ENCODE peak calls at places on chromosomes 2 and 18, in six cellular contexts. One of them, this sample, is unnamed.

GRCh38 chr2:11502740-11503292 is 31.0 kb upstream of the GREB1 start:
- DNase-seq in GM12865: no peak
- DNase-seq in uterus: no peak
- DNase-seq in heart right ventricle: no peak
- DNase-seq in Peyer's patch: no peak
- DNase-seq in body of pancreas: no peak
- DNase-seq in this sample: no peak

GRCh38 chr2:6103949-6104348 is 411.8 kb downstream of the SOX11 start:
- DNase-seq in uterus: no peak
- DNase-seq in heart right ventricle: no peak
- DNase-seq in GM12865: peak; percentile 26
- DNase-seq in Peyer's patch: peak; percentile 52
- DNase-seq in body of pancreas: peak; percentile 37
- DNase-seq in this sample: no peak

GRCh38 chr2:218425531-218425930 is 6.6 kb downstream of the VIL1 start:
- DNase-seq in Peyer's patch: no peak
- DNase-seq in uterus: no peak
- DNase-seq in GM12865: no peak
- DNase-seq in body of pancreas: no peak
- DNase-seq in heart right ventricle: no peak
- DNase-seq in this sample: no peak

GRCh38 chr18:56321470-56321869 is 316.9 kb downstream of the TXNL1 start:
- DNase-seq in body of pancreas: no peak
- DNase-seq in uterus: no peak
- DNase-seq in heart right ventricle: peak; percentile 38
- DNase-seq in Peyer's patch: no peak
- DNase-seq in GM12865: peak; percentile 61
- DNase-seq in this sample: no peak

GRCh38 chr2:208783184-208783583 is 376.6 kb downstream of the PTH2R start:
- DNase-seq in heart right ventricle: no peak
- DNase-seq in GM12865: no peak
- DNase-seq in uterus: no peak
- DNase-seq in Peyer's patch: no peak
- DNase-seq in body of pancreas: no peak
- DNase-seq in this sample: no peak

GRCh38 chr2:46837112-46837454 is 78.5 kb downstream of the MCFD2 start:
- DNase-seq in heart right ventricle: no peak
- DNase-seq in body of pancreas: no peak
- DNase-seq in GM12865: no peak
- DNase-seq in Peyer's patch: peak; percentile 24
- DNase-seq in uterus: no peak
- DNase-seq in this sample: no peak

GRCh38 chr2:51350100-51350499 is 318.2 kb upstream of the NRXN1 start:
- DNase-seq in GM12865: no peak
- DNase-seq in body of pancreas: no peak
- DNase-seq in heart right ventricle: no peak
- DNase-seq in uterus: no peak
- DNase-seq in Peyer's patch: no peak
- DNase-seq in this sample: no peak

GRCh38 chr2:80269806-80270205 is 34.7 kb downstream of the LRRTM1 start:
- DNase-seq in body of pancreas: no peak
- DNase-seq in uterus: no peak
- DNase-seq in GM12865: no peak
- DNase-seq in Peyer's patch: no peak
- DNase-seq in heart right ventricle: no peak
- DNase-seq in this sample: no peak

GRCh38 chr2:69100220-69100723 is 87.3 kb downstream of the ANTXR1 start:
- DNase-seq in GM12865: no peak
- DNase-seq in body of pancreas: peak; percentile 12
- DNase-seq in Peyer's patch: no peak
- DNase-seq in uterus: peak; percentile 37
- DNase-seq in heart right ventricle: no peak
- DNase-seq in this sample: peak; percentile 77

GRCh38 chr2:5720426-5720825 is 28.2 kb downstream of the SOX11 start:
- DNase-seq in uterus: no peak
- DNase-seq in GM12865: no peak
- DNase-seq in body of pancreas: no peak
- DNase-seq in Peyer's patch: no peak
- DNase-seq in heart right ventricle: no peak
- DNase-seq in this sample: no peak

GRCh38 chr18:50970006-50970405 is 2.2 kb downstream of the ELAC1 start:
- DNase-seq in heart right ventricle: peak; percentile 43
- DNase-seq in Peyer's patch: peak; percentile 63
- DNase-seq in uterus: no peak
- DNase-seq in GM12865: no peak
- DNase-seq in body of pancreas: peak; percentile 82
- DNase-seq in this sample: no peak

GRCh38 chr2:120783371-120783791 is 47.7 kb downstream of the GLI2 start:
- DNase-seq in GM12865: no peak
- DNase-seq in uterus: no peak
- DNase-seq in heart right ventricle: no peak
- DNase-seq in Peyer's patch: no peak
- DNase-seq in body of pancreas: no peak
- DNase-seq in this sample: no peak

GRCh38 chr2:241950878-241951331 is 81.4 kb downstream of the RTP5 start:
- DNase-seq in body of pancreas: peak; percentile 86
- DNase-seq in uterus: peak; percentile 79
- DNase-seq in Peyer's patch: peak; percentile 88
- DNase-seq in GM12865: peak; percentile 64
- DNase-seq in heart right ventricle: peak; percentile 76
- DNase-seq in this sample: peak; percentile 80

GRCh38 chr2:176098366-176099158 is 1.0 kb upstream of the HOXD12 start:
- DNase-seq in heart right ventricle: no peak
- DNase-seq in Peyer's patch: peak; percentile 44
- DNase-seq in GM12865: no peak
- DNase-seq in uterus: no peak
- DNase-seq in body of pancreas: no peak
- DNase-seq in this sample: peak; percentile 65

GRCh38 chr2:238389985-238390682 is 36.6 kb upstream of the ASB1 start:
- DNase-seq in body of pancreas: peak; percentile 90
- DNase-seq in GM12865: no peak
- DNase-seq in Peyer's patch: no peak
- DNase-seq in uterus: no peak
- DNase-seq in heart right ventricle: no peak
- DNase-seq in this sample: no peak

GRCh38 chr18:26479686-26480079 is 68.7 kb downstream of the KCTD1 start:
- DNase-seq in heart right ventricle: no peak
- DNase-seq in uterus: peak; percentile 24
- DNase-seq in body of pancreas: no peak
- DNase-seq in GM12865: no peak
- DNase-seq in Peyer's patch: no peak
- DNase-seq in this sample: no peak

GRCh38 chr2:85175369-85176299 is 42.4 kb downstream of the TCF7L1 start:
- DNase-seq in uterus: peak; percentile 50
- DNase-seq in Peyer's patch: no peak
- DNase-seq in GM12865: no peak
- DNase-seq in heart right ventricle: no peak
- DNase-seq in body of pancreas: peak; percentile 30
- DNase-seq in this sample: no peak

GRCh38 chr2:190497428-190497827 is 37.1 kb downstream of the NEMP2 start:
- DNase-seq in body of pancreas: no peak
- DNase-seq in Peyer's patch: no peak
- DNase-seq in heart right ventricle: no peak
- DNase-seq in GM12865: no peak
- DNase-seq in uterus: no peak
- DNase-seq in this sample: no peak

GRCh38 chr2:120988051-120988707 is 252.5 kb downstream of the GLI2 start:
- DNase-seq in heart right ventricle: no peak
- DNase-seq in uterus: no peak
- DNase-seq in GM12865: no peak
- DNase-seq in body of pancreas: no peak
- DNase-seq in Peyer's patch: peak; percentile 34
- DNase-seq in this sample: no peak

GRCh38 chr2:143954208-143954607 is 565.7 kb downstream of the ZEB2 start:
- DNase-seq in GM12865: no peak
- DNase-seq in Peyer's patch: no peak
- DNase-seq in heart right ventricle: no peak
- DNase-seq in body of pancreas: no peak
- DNase-seq in uterus: no peak
- DNase-seq in this sample: no peak

GRCh38 chr2:130756041-130756720 is 841 bp downstream of the AMER3 start:
- DNase-seq in uterus: no peak
- DNase-seq in GM12865: no peak
- DNase-seq in Peyer's patch: no peak
- DNase-seq in heart right ventricle: no peak
- DNase-seq in body of pancreas: peak; percentile 49
- DNase-seq in this sample: peak; percentile 17

GRCh38 chr2:84486436-84487115 is 27.5 kb upstream of the SUCLG1 start:
- DNase-seq in Peyer's patch: peak; percentile 70
- DNase-seq in body of pancreas: peak; percentile 87
- DNase-seq in GM12865: no peak
- DNase-seq in heart right ventricle: no peak
- DNase-seq in uterus: no peak
- DNase-seq in this sample: no peak

GRCh38 chr18:72541871-72542690 is 2.1 kb downstream of the CBLN2 start:
- DNase-seq in GM12865: no peak
- DNase-seq in heart right ventricle: no peak
- DNase-seq in Peyer's patch: no peak
- DNase-seq in body of pancreas: no peak
- DNase-seq in uterus: no peak
- DNase-seq in this sample: no peak

GRCh38 chr2:96142217-96143113 is 2.8 kb downstream of the DUSP2 start:
- DNase-seq in Peyer's patch: peak; percentile 73
- DNase-seq in heart right ventricle: peak; percentile 8
- DNase-seq in body of pancreas: peak; percentile 8
- DNase-seq in uterus: no peak
- DNase-seq in GM12865: peak; percentile 85
- DNase-seq in this sample: peak; percentile 40

GRCh38 chr2:188248513-188248912 is 43.2 kb upstream of the GULP1 start:
- DNase-seq in Peyer's patch: no peak
- DNase-seq in body of pancreas: no peak
- DNase-seq in heart right ventricle: no peak
- DNase-seq in uterus: no peak
- DNase-seq in GM12865: no peak
- DNase-seq in this sample: no peak

GRCh38 chr2:204115288-204115687 is 178.7 kb downstream of the ICOS start:
- DNase-seq in heart right ventricle: no peak
- DNase-seq in Peyer's patch: no peak
- DNase-seq in uterus: no peak
- DNase-seq in GM12865: no peak
- DNase-seq in body of pancreas: no peak
- DNase-seq in this sample: no peak

GRCh38 chr2:238684362-238685326 is 163.2 kb upstream of the TWIST2 start:
- DNase-seq in Peyer's patch: no peak
- DNase-seq in heart right ventricle: no peak
- DNase-seq in body of pancreas: no peak
- DNase-seq in uterus: peak; percentile 73
- DNase-seq in GM12865: no peak
- DNase-seq in this sample: peak; percentile 18

GRCh38 chr18:48783616-48784520 is 166.9 kb downstream of the SMAD7 start:
- DNase-seq in body of pancreas: no peak
- DNase-seq in GM12865: no peak
- DNase-seq in heart right ventricle: no peak
- DNase-seq in Peyer's patch: no peak
- DNase-seq in uterus: no peak
- DNase-seq in this sample: no peak

GRCh38 chr18:48781041-48781989 is 169.4 kb downstream of the SMAD7 start:
- DNase-seq in heart right ventricle: peak; percentile 93
- DNase-seq in Peyer's patch: peak; percentile 75
- DNase-seq in uterus: peak; percentile 70
- DNase-seq in GM12865: peak; percentile 24
- DNase-seq in body of pancreas: peak; percentile 71
- DNase-seq in this sample: no peak

GRCh38 chr18:48780151-48781001 is 170.4 kb downstream of the SMAD7 start:
- DNase-seq in Peyer's patch: no peak
- DNase-seq in body of pancreas: no peak
- DNase-seq in heart right ventricle: no peak
- DNase-seq in uterus: peak; percentile 41
- DNase-seq in GM12865: no peak
- DNase-seq in this sample: no peak

GRCh38 chr18:48781990-48782368 is 168.8 kb downstream of the SMAD7 start:
- DNase-seq in uterus: no peak
- DNase-seq in body of pancreas: no peak
- DNase-seq in Peyer's patch: peak; percentile 59
- DNase-seq in GM12865: no peak
- DNase-seq in heart right ventricle: no peak
- DNase-seq in this sample: no peak

GRCh38 chr18:48782381-48782841 is 168.4 kb downstream of the SMAD7 start:
- DNase-seq in heart right ventricle: peak; percentile 69
- DNase-seq in body of pancreas: no peak
- DNase-seq in Peyer's patch: no peak
- DNase-seq in GM12865: no peak
- DNase-seq in uterus: peak; percentile 43
- DNase-seq in this sample: no peak
- H3K4me3 ChIP-seq in heart right ventricle: no peak overlapping the region
- H3K4me3 ChIP-seq in body of pancreas: no peak overlapping the region
- H3K4me3 ChIP-seq in Peyer's patch: no peak overlapping the region
- H3K4me3 ChIP-seq in GM12865: no peak overlapping the region
- H3K4me3 ChIP-seq in uterus: no peak overlapping the region
- H3K4me3 ChIP-seq in this sample: no peak overlapping the region

GRCh38 chr18:47035156-47035671 is at the start of gene ELOA2:
- DNase-seq in Peyer's patch: no peak
- DNase-seq in GM12865: no peak
- DNase-seq in uterus: no peak
- DNase-seq in heart right ventricle: no peak
- DNase-seq in body of pancreas: no peak
- DNase-seq in this sample: no peak
- H3K4me3 ChIP-seq in Peyer's patch: no peak within 1 kb of the TSS
- H3K4me3 ChIP-seq in GM12865: no peak within 1 kb of the TSS
- H3K4me3 ChIP-seq in uterus: no peak within 1 kb of the TSS
- H3K4me3 ChIP-seq in heart right ventricle: no peak within 1 kb of the TSS
- H3K4me3 ChIP-seq in body of pancreas: no peak within 1 kb of the TSS
- H3K4me3 ChIP-seq in this sample: no peak within 1 kb of the TSS

GRCh38 chr2:94861308-94862152 is 9.7 kb upstream of the TEKT4 start:
- DNase-seq in uterus: peak; percentile 5
- DNase-seq in body of pancreas: peak; percentile 14
- DNase-seq in Peyer's patch: peak; percentile 34
- DNase-seq in heart right ventricle: no peak
- DNase-seq in GM12865: no peak
- DNase-seq in this sample: no peak
- H3K4me3 ChIP-seq in uterus: no peak overlapping the region
- H3K4me3 ChIP-seq in body of pancreas: no peak overlapping the region
- H3K4me3 ChIP-seq in Peyer's patch: no peak overlapping the region
- H3K4me3 ChIP-seq in heart right ventricle: no peak overlapping the region
- H3K4me3 ChIP-seq in GM12865: no peak overlapping the region
- H3K4me3 ChIP-seq in this sample: no peak overlapping the region

GRCh38 chr2:112481528-112482228 is at the start of gene TTL:
- DNase-seq in uterus: peak; percentile 74
- DNase-seq in GM12865: peak; percentile 77
- DNase-seq in heart right ventricle: peak; percentile 84
- DNase-seq in Peyer's patch: peak; percentile 90
- DNase-seq in body of pancreas: peak; percentile 81
- DNase-seq in this sample: peak; percentile 87

GRCh38 chr2:112482309-112483046 is 522 bp downstream of the TTL start:
- DNase-seq in body of pancreas: peak; percentile 37
- DNase-seq in Peyer's patch: peak; percentile 49
- DNase-seq in heart right ventricle: peak; percentile 42
- DNase-seq in uterus: peak; percentile 30
- DNase-seq in GM12865: peak; percentile 42
- DNase-seq in this sample: peak; percentile 73

GRCh38 chr2:112483047-112483473 is 1.1 kb downstream of the TTL start:
- DNase-seq in heart right ventricle: no peak
- DNase-seq in GM12865: peak; percentile 40
- DNase-seq in Peyer's patch: no peak
- DNase-seq in body of pancreas: peak; percentile 20
- DNase-seq in uterus: no peak
- DNase-seq in this sample: peak; percentile 76

GRCh38 chr2:112485849-112486248 is 3.9 kb downstream of the TTL start:
- DNase-seq in uterus: no peak
- DNase-seq in GM12865: no peak
- DNase-seq in body of pancreas: no peak
- DNase-seq in Peyer's patch: no peak
- DNase-seq in heart right ventricle: no peak
- DNase-seq in this sample: no peak

GRCh38 chr2:112483821-112484220 is 1.9 kb downstream of the TTL start:
- DNase-seq in uterus: no peak
- DNase-seq in GM12865: no peak
- DNase-seq in heart right ventricle: no peak
- DNase-seq in Peyer's patch: no peak
- DNase-seq in body of pancreas: no peak
- DNase-seq in this sample: no peak
- H3K4me3 ChIP-seq in uterus: no peak overlapping the region
- H3K4me3 ChIP-seq in GM12865: no peak overlapping the region
- H3K4me3 ChIP-seq in heart right ventricle: peak overlapping the region; percentile 93
- H3K4me3 ChIP-seq in Peyer's patch: no peak overlapping the region
- H3K4me3 ChIP-seq in body of pancreas: no peak overlapping the region
- H3K4me3 ChIP-seq in this sample: peak overlapping the region; percentile 77